ENCODE peak calls at places on chromosomes 2 and 18, in six cellular contexts. B is GM12864, X is AG10803, T is fibroblast of lung, W is GM12878, K is upper lobe of right lung. R is an unnamed sample.

GRCh38 chr2:150601280-150602038 is 114.0 kb upstream of the RND3 start:
- DNase-seq in X (peak; percentile 87), B (no peak), K (no peak), W (no peak), T (peak; percentile 86), R (no peak)

GRCh38 chr2:189959450-189959849 is 103.1 kb downstream of the MSTN start:
- DNase-seq in W (no peak), X (no peak), B (no peak), T (no peak), K (no peak), R (no peak)

GRCh38 chr2:128301501-128301966 is 17.1 kb downstream of the HS6ST1 start:
- DNase-seq in W (no peak), B (no peak), T (peak; percentile 98), K (no peak), X (peak; percentile 99), R (no peak)

GRCh38 chr2:45342-46130 is 769 bp downstream of the FAM110C start:
- DNase-seq in K (peak; percentile 67), W (no peak), X (no peak), T (no peak), B (no peak), R (no peak)

GRCh38 chr2:199895406-199895805 is 15.7 kb upstream of the C2orf69 start:
- DNase-seq in W (no peak), K (no peak), B (no peak), X (peak; percentile 51), T (no peak), R (no peak)

GRCh38 chr2:179898873-179899272 is 37.5 kb upstream of the ZNF385B start:
- DNase-seq in B (no peak), X (peak; percentile 19), W (no peak), T (peak; percentile 11), K (no peak), R (peak; percentile 27)

GRCh38 chr2:48157150-48157549 is 250.9 kb upstream of the FBXO11 start:
- DNase-seq in T (no peak), K (no peak), X (no peak), W (no peak), B (no peak), R (no peak)

GRCh38 chr2:122539311-122539710 is 783.9 kb downstream of the TSN start:
- DNase-seq in X (no peak), B (no peak), T (no peak), W (no peak), K (no peak), R (no peak)

GRCh38 chr2:239143858-239144712 is 256.7 kb downstream of the HDAC4 start:
- DNase-seq in K (no peak), B (no peak), W (no peak), X (peak; percentile 54), T (peak; percentile 45), R (no peak)

GRCh38 chr2:59816075-59816474 is 737.4 kb downstream of the BCL11A start:
- DNase-seq in T (no peak), B (no peak), X (no peak), W (no peak), K (no peak), R (no peak)

GRCh38 chr2:241153616-241154015 is 3.3 kb downstream of the PPP1R7 start:
- DNase-seq in X (no peak), B (no peak), K (no peak), W (no peak), T (peak; percentile 52), R (no peak)

GRCh38 chr2:169397697-169398096 is 35.4 kb upstream of the LRP2 start:
- DNase-seq in K (no peak), W (no peak), X (no peak), B (no peak), T (no peak), R (no peak)

GRCh38 chr2:12727641-12728040 is 10.9 kb downstream of the TRIB2 start:
- DNase-seq in T (no peak), B (no peak), K (no peak), X (no peak), W (no peak), R (no peak)

GRCh38 chr2:137910641-137911040 is 53.6 kb upstream of the HNMT start:
- DNase-seq in K (no peak), B (no peak), T (peak; percentile 14), X (peak; percentile 26), W (no peak), R (no peak)

DNA sequence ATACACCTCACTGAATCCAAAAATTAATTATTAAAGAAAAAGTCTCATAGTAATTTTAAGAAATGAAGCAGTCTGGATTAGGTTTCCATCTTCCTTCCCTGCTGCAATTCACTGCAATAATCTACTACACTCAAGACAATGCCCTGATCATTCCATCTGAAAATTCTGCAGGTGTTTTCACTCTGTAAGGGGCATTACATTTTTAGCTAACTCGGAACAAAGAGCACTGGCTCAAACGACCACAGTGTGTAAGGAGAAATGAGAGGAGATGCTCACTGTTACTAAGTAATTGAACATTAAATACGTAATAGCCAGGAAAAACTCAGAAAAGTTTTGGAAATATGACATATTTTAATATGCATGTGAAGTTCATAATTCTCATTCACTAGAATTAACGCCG is 1.3 kb downstream of the B4GALT6 start:
- DNase-seq in W (no peak), X (no peak), B (no peak), T (no peak), K (no peak), R (no peak)
- H3K4me3 ChIP-seq in W (peak overlapping the region; percentile 100), X (no peak overlapping the region), B (peak overlapping the region; percentile 63), T (no peak overlapping the region), K (no peak overlapping the region), R (no peak overlapping the region)

GRCh38 chr2:75067506-75067905 is 109.1 kb downstream of the POLE4 start:
- DNase-seq in T (no peak), B (no peak), X (no peak), K (no peak), W (no peak), R (no peak)

GRCh38 chr2:75065402-75066008 is 107.1 kb downstream of the POLE4 start:
- DNase-seq in B (no peak), T (peak; percentile 52), X (peak; percentile 33), K (no peak), W (no peak), R (no peak)

GRCh38 chr2:75066121-75066520 is 107.7 kb downstream of the POLE4 start:
- DNase-seq in B (no peak), W (no peak), K (no peak), X (no peak), T (no peak), R (no peak)

GRCh38 chr2:75071766-75072165 is 113.3 kb downstream of the POLE4 start:
- DNase-seq in W (no peak), K (no peak), T (no peak), X (no peak), B (no peak), R (no peak)

GRCh38 chr2:75068546-75068945 is 110.1 kb downstream of the POLE4 start:
- DNase-seq in X (no peak), K (no peak), B (no peak), T (peak; percentile 20), W (no peak), R (no peak)
- TF ChIP-seq CTCF in X (no peak), K (no peak), B (peak; percentile 9), T (no peak), W (peak; percentile 16), R (no peak)

GRCh38 chr2:216486708-216487107 is 11.9 kb upstream of the RPL37A start:
- DNase-seq in K (no peak), B (no peak), T (no peak), W (no peak), X (peak; percentile 22), R (no peak)

GRCh38 chr2:216492951-216493685 is 5.5 kb upstream of the RPL37A start:
- DNase-seq in K (no peak), X (peak; percentile 61), B (no peak), W (no peak), T (peak; percentile 93), R (no peak)

GRCh38 chr2:216485745-216486144 is 12.9 kb upstream of the RPL37A start:
- DNase-seq in X (no peak), K (no peak), W (no peak), B (no peak), T (no peak), R (no peak)

GRCh38 chr2:216491757-216492635 is 6.6 kb upstream of the RPL37A start:
- DNase-seq in W (peak; percentile 61), K (no peak), B (peak; percentile 94), T (peak; percentile 42), X (no peak), R (no peak)

DNA sequence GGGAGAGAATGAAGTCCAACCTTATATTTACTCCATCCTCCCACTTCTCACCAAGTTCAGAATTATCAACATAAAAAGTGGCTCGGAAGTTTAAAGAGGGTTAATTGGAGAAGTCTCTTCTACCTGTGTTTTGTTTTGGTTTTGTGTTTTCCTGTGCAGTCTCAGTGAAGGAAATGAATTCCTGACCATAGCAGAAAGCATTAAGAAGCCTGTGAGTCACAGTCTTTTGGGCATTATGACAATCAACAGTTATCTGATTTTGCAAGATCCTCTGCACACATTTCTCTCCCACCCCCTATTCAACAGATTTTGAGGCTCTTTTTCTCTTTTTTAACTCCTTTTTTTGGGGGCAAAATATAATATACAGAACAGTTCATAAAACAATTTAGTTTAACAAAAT is 8.6 kb upstream of the RPL37A start:
- DNase-seq in B (no peak), X (peak; percentile 83), W (no peak), K (no peak), T (peak; percentile 81), R (no peak)
- H3K4me3 ChIP-seq in B (no peak overlapping the region), X (no peak overlapping the region), W (no peak overlapping the region), K (no peak overlapping the region), T (no peak overlapping the region), R (no peak overlapping the region)

GRCh38 chr2:3539836-3540235 is 18.3 kb downstream of the RNASEH1 start:
- DNase-seq in K (no peak), W (no peak), B (no peak), T (no peak), X (no peak), R (no peak)

GRCh38 chr2:3535467-3535793 is 16.1 kb upstream of the ADI1 start:
- DNase-seq in T (no peak), X (no peak), B (no peak), W (no peak), K (no peak), R (no peak)

GRCh38 chr2:3534251-3534814 is 15.0 kb upstream of the ADI1 start:
- DNase-seq in X (no peak), B (no peak), W (no peak), K (no peak), T (no peak), R (no peak)

GRCh38 chr2:3535794-3536681 is 16.7 kb upstream of the ADI1 start:
- DNase-seq in T (peak; percentile 93), K (no peak), X (peak; percentile 83), W (no peak), B (no peak), R (no peak)

DNA sequence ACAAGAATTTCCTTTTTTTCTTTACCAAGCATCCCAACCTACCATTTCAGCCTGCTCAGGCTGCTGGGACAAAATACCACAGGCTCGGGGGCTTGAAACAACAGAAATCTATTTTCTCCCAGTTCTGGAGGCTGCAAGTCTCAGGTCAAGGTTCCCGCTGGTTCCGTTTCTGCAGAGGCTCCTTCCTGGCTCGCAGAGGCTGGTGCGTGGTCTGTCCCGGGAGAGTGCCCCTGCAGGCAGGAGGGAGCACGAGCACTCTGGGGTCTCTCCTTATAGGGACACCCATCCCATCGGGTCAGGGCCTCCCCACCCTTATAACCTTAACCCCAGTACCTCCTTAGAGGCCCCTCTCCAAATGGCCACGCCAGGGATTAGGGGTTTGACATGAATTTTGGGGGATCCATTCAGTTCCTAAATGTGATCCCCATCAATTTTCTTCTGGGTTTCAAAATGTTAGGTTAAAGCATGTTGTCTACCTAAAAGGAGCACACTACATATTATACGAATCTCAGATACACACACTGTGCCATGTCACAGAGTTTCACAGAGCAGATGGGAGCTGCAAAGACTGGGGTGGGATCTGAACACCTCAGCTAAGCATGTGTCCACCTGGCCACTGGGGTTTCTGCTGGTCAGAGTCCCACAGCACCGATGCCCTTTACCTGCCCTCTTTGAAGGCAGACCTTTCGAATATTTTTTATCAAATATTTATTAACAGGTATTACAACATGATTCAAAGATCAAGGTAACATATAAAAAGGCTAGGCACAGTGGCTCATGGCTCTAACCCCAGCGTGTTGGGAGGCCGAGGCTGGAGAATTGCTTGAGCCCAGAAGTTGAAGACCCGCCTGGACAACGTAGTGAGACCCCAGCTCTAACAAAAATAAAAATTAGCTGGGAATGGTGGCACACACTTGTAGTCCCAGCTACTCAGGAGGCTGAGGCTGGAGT is 17.6 kb upstream of the ADI1 start:
- DNase-seq in X (peak; percentile 47), K (no peak), B (no peak), W (no peak), T (peak; percentile 62), R (no peak)
- TF ChIP-seq CTCF in X (peak; percentile 51), K (peak; percentile 54), B (peak; percentile 27), W (no peak), T (peak; percentile 58), R (no peak)

R was measured in LNCaP clone FGC.